ENCODE peak calls at places on chromosome 18, in eight cellular contexts. One of them, this sample, is unnamed.

GRCh38 chr18:63837556-63837955 is 49.9 kb upstream of the SERPINB2 start:
- DNase-seq in transverse colon: no peak
- DNase-seq in HCT116: no peak
- DNase-seq in HFFc6: no peak
- DNase-seq in GM23338: no peak
- DNase-seq in RWPE1: no peak
- DNase-seq in Calu3: no peak
- DNase-seq in WTC11: no peak
- DNase-seq in this sample: no peak

GRCh38 chr18:22691988-22692710 is 241.0 kb upstream of the RBBP8 start:
- DNase-seq in WTC11: no peak
- DNase-seq in HCT116: no peak
- DNase-seq in HFFc6: peak
- DNase-seq in transverse colon: no peak
- DNase-seq in Calu3: no peak
- DNase-seq in RWPE1: no peak
- DNase-seq in GM23338: no peak
- DNase-seq in this sample: no peak

GRCh38 chr18:8389391-8390340 is 219.6 kb upstream of the RAB12 start:
- DNase-seq in GM23338: peak
- DNase-seq in RWPE1: peak
- DNase-seq in HCT116: peak
- DNase-seq in WTC11: peak
- DNase-seq in Calu3: peak
- DNase-seq in transverse colon: peak
- DNase-seq in HFFc6: peak
- DNase-seq in this sample: peak

GRCh38 chr18:58937204-58937603 is 72.5 kb downstream of the ZNF532 start:
- DNase-seq in HCT116: no peak
- DNase-seq in Calu3: no peak
- DNase-seq in GM23338: no peak
- DNase-seq in WTC11: no peak
- DNase-seq in transverse colon: no peak
- DNase-seq in RWPE1: no peak
- DNase-seq in HFFc6: peak
- DNase-seq in this sample: no peak

GRCh38 chr18:62625019-62625418 is 90.3 kb upstream of the PHLPP1 start:
- DNase-seq in Calu3: no peak
- DNase-seq in GM23338: no peak
- DNase-seq in HFFc6: no peak
- DNase-seq in transverse colon: no peak
- DNase-seq in HCT116: no peak
- DNase-seq in RWPE1: no peak
- DNase-seq in WTC11: no peak
- DNase-seq in this sample: no peak

GRCh38 chr18:36187138-36187825 is at the start of gene MOCOS:
- DNase-seq in HCT116: peak
- DNase-seq in HFFc6: peak
- DNase-seq in RWPE1: peak
- DNase-seq in WTC11: peak
- DNase-seq in transverse colon: peak
- DNase-seq in GM23338: peak
- DNase-seq in Calu3: peak
- DNase-seq in this sample: peak

GRCh38 chr18:43882358-43882757 is 605.1 kb upstream of the SYT4 start:
- DNase-seq in transverse colon: no peak
- DNase-seq in RWPE1: no peak
- DNase-seq in HCT116: no peak
- DNase-seq in Calu3: no peak
- DNase-seq in HFFc6: no peak
- DNase-seq in WTC11: peak
- DNase-seq in GM23338: no peak
- DNase-seq in this sample: no peak

GRCh38 chr18:15005313-15006130 is 257.6 kb downstream of the ANKRD30B start:
- DNase-seq in HCT116: no peak
- DNase-seq in Calu3: no peak
- DNase-seq in transverse colon: no peak
- DNase-seq in RWPE1: no peak
- DNase-seq in WTC11: no peak
- DNase-seq in HFFc6: no peak
- DNase-seq in GM23338: no peak
- DNase-seq in this sample: no peak

GRCh38 chr18:3867252-3867651 is 417.3 kb downstream of the TGIF1 start:
- DNase-seq in HCT116: no peak
- DNase-seq in RWPE1: no peak
- DNase-seq in WTC11: no peak
- DNase-seq in transverse colon: no peak
- DNase-seq in Calu3: no peak
- DNase-seq in GM23338: no peak
- DNase-seq in HFFc6: no peak
- DNase-seq in this sample: no peak

GRCh38 chr18:10040287-10041011 is 126.6 kb downstream of the VAPA start:
- DNase-seq in RWPE1: no peak
- DNase-seq in HFFc6: no peak
- DNase-seq in HCT116: no peak
- DNase-seq in Calu3: no peak
- DNase-seq in GM23338: no peak
- DNase-seq in WTC11: no peak
- DNase-seq in transverse colon: no peak
- DNase-seq in this sample: no peak

GRCh38 chr18:10037181-10037580 is 123.4 kb downstream of the VAPA start:
- DNase-seq in GM23338: no peak
- DNase-seq in HCT116: no peak
- DNase-seq in RWPE1: no peak
- DNase-seq in WTC11: no peak
- DNase-seq in Calu3: no peak
- DNase-seq in HFFc6: no peak
- DNase-seq in transverse colon: no peak
- DNase-seq in this sample: no peak

GRCh38 chr18:10036479-10036878 is 122.7 kb downstream of the VAPA start:
- DNase-seq in transverse colon: no peak
- DNase-seq in GM23338: no peak
- DNase-seq in HCT116: no peak
- DNase-seq in Calu3: no peak
- DNase-seq in HFFc6: no peak
- DNase-seq in RWPE1: no peak
- DNase-seq in WTC11: no peak
- DNase-seq in this sample: no peak

GRCh38 chr18:10035306-10035991 is 121.6 kb downstream of the VAPA start:
- DNase-seq in WTC11: no peak
- DNase-seq in transverse colon: no peak
- DNase-seq in GM23338: no peak
- DNase-seq in Calu3: peak
- DNase-seq in HCT116: no peak
- DNase-seq in HFFc6: peak
- DNase-seq in RWPE1: peak
- DNase-seq in this sample: no peak

DNA sequence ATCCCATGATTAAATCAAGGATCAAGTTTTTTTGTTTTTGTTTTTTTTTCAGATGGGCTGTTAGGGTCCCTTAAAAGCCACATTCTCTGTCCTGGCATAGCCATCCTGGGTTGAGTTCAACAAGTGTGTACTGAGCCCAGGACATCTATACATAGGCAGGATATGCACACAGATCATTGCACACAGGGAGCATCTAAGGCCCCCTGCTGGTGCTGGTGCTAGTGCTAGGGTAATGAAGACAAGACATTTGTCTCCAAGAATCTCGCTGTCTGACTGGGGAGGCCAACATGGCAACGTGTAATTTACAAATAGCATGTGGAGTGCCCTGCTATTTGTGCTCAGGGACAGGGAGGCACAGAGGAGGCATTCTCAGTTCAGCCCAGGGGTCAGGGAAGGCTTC is 124.5 kb downstream of the VAPA start:
- DNase-seq in RWPE1: no peak
- DNase-seq in transverse colon: no peak
- DNase-seq in WTC11: no peak
- DNase-seq in Calu3: no peak
- DNase-seq in HCT116: no peak
- DNase-seq in HFFc6: no peak
- DNase-seq in GM23338: no peak
- DNase-seq in this sample: no peak
- TF ChIP-seq CTCF in RWPE1: no peak
- TF ChIP-seq CTCF in transverse colon: no peak
- TF ChIP-seq CTCF in WTC11: no peak
- TF ChIP-seq CTCF in Calu3: no peak
- TF ChIP-seq CTCF in HCT116: no peak
- TF ChIP-seq CTCF in HFFc6: peak
- TF ChIP-seq CTCF in GM23338: no peak
- TF ChIP-seq CTCF in this sample: peak

GRCh38 chr18:49500136-49500921 is 13.3 kb upstream of the C18orf32 start:
- DNase-seq in Calu3: no peak
- DNase-seq in GM23338: peak
- DNase-seq in RWPE1: no peak
- DNase-seq in WTC11: no peak
- DNase-seq in HFFc6: no peak
- DNase-seq in HCT116: no peak
- DNase-seq in transverse colon: no peak
- DNase-seq in this sample: no peak
- TF ChIP-seq CTCF in Calu3: no peak
- TF ChIP-seq CTCF in GM23338: no peak
- TF ChIP-seq CTCF in RWPE1: no peak
- TF ChIP-seq CTCF in WTC11: no peak
- TF ChIP-seq CTCF in HFFc6: no peak
- TF ChIP-seq CTCF in HCT116: no peak
- TF ChIP-seq CTCF in transverse colon: no peak
- TF ChIP-seq CTCF in this sample: no peak

DNA sequence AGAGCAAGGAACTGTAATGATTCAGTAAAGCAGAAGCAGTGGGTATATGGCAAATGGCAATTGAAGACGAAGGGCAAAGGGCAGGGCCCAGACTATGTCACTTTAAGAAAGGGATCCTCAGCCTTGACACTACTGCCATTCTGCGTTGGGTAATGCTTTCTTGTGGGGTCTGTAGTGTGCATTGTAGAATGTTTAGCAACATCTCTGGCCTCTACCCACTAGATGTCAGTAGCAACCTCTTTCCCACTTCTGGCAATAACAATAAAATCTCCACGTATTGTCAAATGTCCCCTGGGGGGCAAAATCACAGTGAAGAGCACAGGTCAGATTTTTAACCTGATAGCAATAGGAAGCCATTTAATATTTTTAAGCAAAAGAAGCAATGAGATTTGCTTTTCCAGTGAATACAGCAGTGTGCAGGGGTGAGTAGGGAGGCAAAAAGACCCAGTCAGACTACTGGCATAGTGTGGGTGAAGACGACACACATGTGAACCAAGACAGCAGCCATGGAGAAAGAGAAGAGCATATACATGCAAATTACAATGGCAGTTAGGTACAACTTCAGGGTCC is 209.5 kb downstream of the DYM start:
- DNase-seq in RWPE1: no peak
- DNase-seq in WTC11: no peak
- DNase-seq in HFFc6: peak
- DNase-seq in transverse colon: no peak
- DNase-seq in Calu3: peak
- DNase-seq in GM23338: peak
- DNase-seq in HCT116: no peak
- DNase-seq in this sample: no peak
- TF ChIP-seq CTCF in RWPE1: no peak
- TF ChIP-seq CTCF in WTC11: no peak
- TF ChIP-seq CTCF in HFFc6: peak
- TF ChIP-seq CTCF in transverse colon: peak
- TF ChIP-seq CTCF in Calu3: no peak
- TF ChIP-seq CTCF in GM23338: peak
- TF ChIP-seq CTCF in HCT116: peak
- TF ChIP-seq CTCF in this sample: peak

DNA sequence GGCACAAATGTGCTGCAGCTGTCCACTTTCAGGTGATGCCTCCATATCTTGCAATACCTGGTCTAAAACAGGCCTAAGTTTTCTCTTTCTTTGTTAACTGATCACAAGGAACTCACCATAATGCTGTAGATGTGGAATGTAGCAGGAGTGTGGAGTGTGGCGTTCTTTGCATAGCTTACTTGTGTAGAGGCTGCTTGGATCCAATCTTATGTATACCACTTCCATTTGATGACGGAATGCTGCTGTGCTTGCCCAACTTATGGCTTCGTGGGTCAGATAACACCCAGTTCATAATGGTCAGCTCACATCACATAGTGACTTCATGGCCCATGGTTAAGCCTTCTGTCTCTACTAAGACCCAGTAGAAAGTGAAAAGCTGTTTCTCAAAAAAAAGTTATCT is 114.5 kb downstream of the LAMA3 start:
- DNase-seq in HFFc6: no peak
- DNase-seq in transverse colon: no peak
- DNase-seq in HCT116: no peak
- DNase-seq in Calu3: no peak
- DNase-seq in GM23338: no peak
- DNase-seq in RWPE1: no peak
- DNase-seq in WTC11: no peak
- DNase-seq in this sample: no peak
- TF ChIP-seq CTCF in HFFc6: no peak
- TF ChIP-seq CTCF in transverse colon: no peak
- TF ChIP-seq CTCF in HCT116: no peak
- TF ChIP-seq CTCF in Calu3: no peak
- TF ChIP-seq CTCF in GM23338: no peak
- TF ChIP-seq CTCF in RWPE1: no peak
- TF ChIP-seq CTCF in WTC11: no peak
- TF ChIP-seq CTCF in this sample: no peak

DNA sequence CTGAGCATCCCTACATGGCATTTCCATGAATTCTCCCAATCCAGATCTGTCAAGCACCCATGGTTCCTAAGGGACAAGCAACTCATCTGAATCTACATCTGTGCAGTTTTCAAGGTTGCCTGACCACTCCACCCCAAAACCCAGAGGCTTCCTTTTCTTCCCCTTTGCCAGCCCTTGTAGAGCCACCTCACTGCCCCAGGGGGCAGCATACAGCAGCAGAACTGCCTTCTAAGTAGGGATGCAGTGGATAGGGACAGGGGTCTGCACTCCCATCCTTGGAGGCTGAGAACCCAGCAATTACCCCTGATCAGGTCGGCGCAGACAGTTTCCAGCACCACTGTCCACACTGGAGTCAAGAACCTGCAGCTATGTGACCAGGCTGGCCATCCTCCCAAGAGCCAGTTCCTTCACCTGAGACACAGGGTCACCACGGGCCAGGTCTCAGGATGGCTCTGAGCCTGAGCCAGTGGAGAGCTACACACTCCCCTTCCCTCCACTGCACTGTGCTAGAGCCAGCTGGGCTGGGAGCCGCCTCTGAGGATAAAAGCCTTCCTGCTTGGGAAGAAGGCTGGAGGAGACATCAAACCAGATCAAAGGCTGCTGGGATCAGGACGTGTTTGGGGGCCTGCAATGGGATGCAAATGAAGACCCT is 283.1 kb downstream of the CELF4 start:
- DNase-seq in HFFc6: no peak
- DNase-seq in WTC11: peak
- DNase-seq in HCT116: no peak
- DNase-seq in RWPE1: no peak
- DNase-seq in Calu3: peak
- DNase-seq in transverse colon: no peak
- DNase-seq in GM23338: peak
- DNase-seq in this sample: no peak
- TF ChIP-seq CTCF in HFFc6: peak
- TF ChIP-seq CTCF in WTC11: peak
- TF ChIP-seq CTCF in HCT116: peak
- TF ChIP-seq CTCF in RWPE1: no peak
- TF ChIP-seq CTCF in Calu3: peak
- TF ChIP-seq CTCF in transverse colon: no peak
- TF ChIP-seq CTCF in GM23338: peak
- TF ChIP-seq CTCF in this sample: peak